ENCODE peak calls at places on chromosomes 12 and 14, in eight cellular contexts. D is stomach, H is adrenal gland, M is uterus, W is right lobe of liver, C is sigmoid colon, O is heart left ventricle, U is HCT116. X is an unnamed sample.

GRCh38 chr12:67750528-67751183 is 102.1 kb downstream of the DYRK2 start:
- DNase-seq in O (no peak), U (no peak), W (no peak), C (no peak), M (no peak), H (no peak), D (no peak), X (no peak)

GRCh38 chr14:78835052-78835451 is 664.9 kb downstream of the NRXN3 start:
- DNase-seq in C (no peak), M (no peak), U (no peak), D (no peak), H (no peak), W (no peak), O (peak; percentile 5), X (no peak)

GRCh38 chr14:72643317-72643801 is 250.5 kb downstream of the DPF3 start:
- DNase-seq in M (no peak), D (no peak), O (no peak), H (peak; percentile 63), W (no peak), U (no peak), C (no peak), X (no peak)

GRCh38 chr12:3928538-3929220 is 55.5 kb upstream of the PARP11 start:
- DNase-seq in U (no peak), W (no peak), O (no peak), C (no peak), M (no peak), D (no peak), H (no peak), X (no peak)

GRCh38 chr12:74889563-74890236 is 319.9 kb downstream of the KCNC2 start:
- DNase-seq in U (peak; percentile 32), M (no peak), D (no peak), O (no peak), H (no peak), W (no peak), C (no peak), X (no peak)

GRCh38 chr12:3724096-3724805 is 28.7 kb downstream of the CRACR2A start:
- DNase-seq in M (no peak), C (no peak), D (no peak), H (no peak), O (no peak), U (no peak), W (no peak), X (no peak)

GRCh38 chr12:48159976-48160525 is 2.7 kb upstream of the ASB8 start:
- DNase-seq in O (no peak), W (no peak), C (no peak), M (no peak), H (no peak), D (no peak), U (no peak), X (no peak)

GRCh38 chr12:2667716-2668440 is 126.9 kb upstream of the FKBP4 start:
- DNase-seq in O (no peak), D (no peak), H (no peak), C (no peak), W (no peak), M (no peak), U (no peak), X (peak; percentile 33)

GRCh38 chr12:108826115-108826806 is 31.1 kb downstream of the SSH1 start:
- DNase-seq in C (peak; percentile 88), H (peak; percentile 82), D (no peak), W (no peak), O (peak; percentile 80), M (peak; percentile 57), U (no peak), X (peak; percentile 82)

GRCh38 chr14:106286697-106287290 is 760.4 kb downstream of the TMEM121 start:
- DNase-seq in W (no peak), M (no peak), C (no peak), D (no peak), O (no peak), U (no peak), H (no peak), X (no peak)

GRCh38 chr14:94100847-94101246 is 9.7 kb upstream of the IFI27 start:
- DNase-seq in M (no peak), U (no peak), C (no peak), W (no peak), O (no peak), H (peak; percentile 87), D (no peak), X (no peak)

GRCh38 chr14:33847066-33847465 is 103.8 kb downstream of the EGLN3 start:
- DNase-seq in W (no peak), O (no peak), C (no peak), M (no peak), H (no peak), D (no peak), U (no peak), X (no peak)

GRCh38 chr12:53345486-53346195 is 9.5 kb upstream of the SP7 start:
- DNase-seq in C (peak; percentile 77), M (peak; percentile 42), H (no peak), O (peak; percentile 81), D (peak; percentile 30), U (no peak), W (no peak), X (no peak)

GRCh38 chr12:108691995-108692808 is 39.1 kb downstream of the CORO1C start:
- DNase-seq in M (no peak), D (no peak), C (peak; percentile 76), H (no peak), W (peak; percentile 51), U (no peak), O (no peak), X (no peak)

GRCh38 chr14:21923820-21924219 is 250.2 kb upstream of the OR4E1 start:
- DNase-seq in H (no peak), C (no peak), O (no peak), U (no peak), M (no peak), D (no peak), W (no peak), X (no peak)

GRCh38 chr14:80390911-80391310 is 179.6 kb upstream of the DIO2 start:
- DNase-seq in O (no peak), D (no peak), U (no peak), C (no peak), W (no peak), H (no peak), M (no peak), X (no peak)

GRCh38 chr14:89926709-89927108 is 27.8 kb downstream of the EFCAB11 start:
- DNase-seq in D (no peak), H (no peak), U (no peak), C (no peak), O (no peak), M (no peak), W (no peak), X (no peak)

GRCh38 chr12:106139422-106140141 is 828 bp upstream of the NUAK1 start:
- DNase-seq in H (peak; percentile 88), D (peak; percentile 79), C (peak; percentile 90), U (peak; percentile 56), W (peak; percentile 84), O (peak; percentile 78), M (peak; percentile 76), X (peak; percentile 75)

GRCh38 chr14:55688566-55688965 is 108.6 kb downstream of the KTN1 start:
- DNase-seq in M (no peak), D (no peak), W (no peak), O (no peak), U (no peak), C (no peak), H (no peak), X (no peak)

GRCh38 chr12:66331016-66331415 is 28.7 kb downstream of the HELB start:
- DNase-seq in C (no peak), W (no peak), D (no peak), U (no peak), O (no peak), H (no peak), M (no peak), X (no peak)

GRCh38 chr12:50924439-50925341 is 27.7 kb upstream of the HIGD1C start:
- DNase-seq in U (peak; percentile 34), H (peak; percentile 96), O (peak; percentile 93), D (peak; percentile 95), C (peak; percentile 98), M (peak; percentile 90), W (peak; percentile 87), X (peak; percentile 83)

GRCh38 chr14:102086346-102086971 is 385 bp downstream of the HSP90AA1 start:
- DNase-seq in C (peak; percentile 77), D (peak; percentile 55), U (no peak), M (peak; percentile 51), H (peak; percentile 70), W (no peak), O (peak; percentile 70), X (no peak)

GRCh38 chr12:94182971-94183701 is 34.8 kb downstream of the PLXNC1 start:
- DNase-seq in U (no peak), M (no peak), H (no peak), W (no peak), O (no peak), C (no peak), D (no peak), X (no peak)

GRCh38 chr14:23559921-23560520 is 4.0 kb downstream of the THTPA start:
- DNase-seq in O (no peak), H (no peak), C (no peak), D (no peak), M (no peak), U (no peak), W (no peak), X (no peak)
- TF ChIP-seq CTCF in O (no peak), H (no peak), C (no peak), D (no peak), M (no peak), U (no peak), W (no peak), X (no peak)

GRCh38 chr12:100767950-100768349 is 26.6 kb upstream of the ANO4 start:
- DNase-seq in O (no peak), M (no peak), H (no peak), C (peak; percentile 61), D (no peak), W (peak; percentile 50), U (no peak), X (no peak)
- TF ChIP-seq POLR2A in O (no peak), M (no peak), H (no peak), C (no peak), D (no peak), W (no peak), U (no peak), X (no peak)

GRCh38 chr12:80712866-80713265 is 3.8 kb upstream of the MYF5 start:
- DNase-seq in C (no peak), W (no peak), M (no peak), U (no peak), D (no peak), O (no peak), H (no peak), X (no peak)
- H3K27me3 ChIP-seq in C (peaks cover 26% of the 10 kb centered on the region), W (no peaks in the 10 kb centered on the region), M (no peaks in the 10 kb centered on the region), U (peaks cover 20% of the 10 kb centered on the region), D (peaks cover 70% of the 10 kb centered on the region), O (peaks cover 45% of the 10 kb centered on the region), H (peaks cover 34% of the 10 kb centered on the region), X (peaks cover 92% of the 10 kb centered on the region)

DNA sequence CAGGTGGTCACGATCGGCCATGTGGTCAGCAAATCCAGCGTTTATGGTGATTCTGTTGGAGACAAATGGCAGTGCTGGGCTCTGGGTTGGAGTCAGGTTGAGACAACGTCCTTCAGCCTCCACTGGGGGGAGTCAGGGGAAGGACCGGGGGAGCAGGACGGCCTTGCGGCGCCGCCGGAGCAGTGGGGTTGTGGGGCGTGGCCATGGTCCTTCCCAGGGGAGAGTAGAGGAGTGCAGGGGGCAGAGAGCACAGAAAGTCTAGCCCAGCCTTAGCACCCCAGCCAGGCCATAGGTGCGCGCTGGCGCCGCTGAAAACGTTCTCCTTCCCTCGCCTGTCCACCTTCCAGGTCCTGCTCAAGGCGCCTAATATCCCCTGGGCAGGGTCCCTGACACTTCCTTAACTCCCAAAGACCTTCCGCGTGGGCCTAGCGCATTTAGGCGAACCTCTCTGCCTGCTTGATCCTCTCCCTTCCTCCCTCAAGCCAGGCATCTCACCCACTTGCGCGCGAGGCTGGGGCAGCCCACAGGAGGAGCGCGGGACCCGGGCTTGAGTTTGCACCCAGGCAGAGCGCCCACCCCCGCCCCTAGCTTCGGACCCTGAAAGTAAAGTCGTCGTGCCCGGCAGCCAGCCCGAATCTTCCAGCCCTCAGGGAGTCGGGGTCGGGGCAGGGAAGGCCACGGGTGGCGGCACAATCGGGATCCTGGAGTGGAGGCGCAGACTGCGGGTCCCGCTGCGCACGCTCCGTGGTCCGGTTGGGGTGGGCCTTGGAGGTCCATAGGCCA is 3.1 kb upstream of the KIF26A start:
- DNase-seq in W (peak; percentile 54), D (no peak), O (no peak), M (no peak), H (no peak), C (no peak), U (no peak), X (peak; percentile 72)
- TF ChIP-seq CTCF in W (no peak), D (no peak), O (peak; percentile 33), M (no peak), H (no peak), C (no peak), U (peak; percentile 30), X (no peak)

X was measured in spleen.